ENCODE peak calls at places on chromosomes 3 and 15, in eight cellular contexts. One of them, this sample, is unnamed.
A peak's percentile ranks its signal among the peaks of the same experiment; 100 is the strongest.

GRCh38 chr15:67068724-67069400 is 3.5 kb downstream of the SMAD3 start:
- DNase-seq in NCI-H187 treated with DMSO at 0.1 percent for 48 hours: no peak
- DNase-seq in spleen: no peak
- DNase-seq in H9: no peak
- DNase-seq in Right ventricle myocardium superior: no peak
- DNase-seq in CD8-positive, alpha-beta memory T cell: no peak
- DNase-seq in NK-92 treated with Interleukin-12 subunit alpha and Interleukin-12 subunit beta, amount 100 ng/mL, for 24 hours: no peak
- DNase-seq in PC-9: no peak
- DNase-seq in this sample: no peak

GRCh38 chr3:38039101-38039898 is at the start of gene DLEC1:
- DNase-seq in NCI-H187 treated with DMSO at 0.1 percent for 48 hours: no peak
- DNase-seq in spleen: peak; percentile 94
- DNase-seq in H9: peak; percentile 87
- DNase-seq in Right ventricle myocardium superior: peak; percentile 87
- DNase-seq in CD8-positive, alpha-beta memory T cell: peak; percentile 78
- DNase-seq in NK-92 treated with Interleukin-12 subunit alpha and Interleukin-12 subunit beta, amount 100 ng/mL, for 24 hours: peak; percentile 8
- DNase-seq in PC-9: peak; percentile 63
- DNase-seq in this sample: no peak

GRCh38 chr3:167094632-167095031 is 285.5 kb downstream of the ZBBX start:
- DNase-seq in NCI-H187 treated with DMSO at 0.1 percent for 48 hours: no peak
- DNase-seq in spleen: no peak
- DNase-seq in H9: no peak
- DNase-seq in Right ventricle myocardium superior: no peak
- DNase-seq in CD8-positive, alpha-beta memory T cell: no peak
- DNase-seq in NK-92 treated with Interleukin-12 subunit alpha and Interleukin-12 subunit beta, amount 100 ng/mL, for 24 hours: no peak
- DNase-seq in PC-9: no peak
- DNase-seq in this sample: no peak

GRCh38 chr3:47641739-47642138 is 63.1 kb upstream of the CSPG5 start:
- DNase-seq in NCI-H187 treated with DMSO at 0.1 percent for 48 hours: no peak
- DNase-seq in spleen: no peak
- DNase-seq in H9: no peak
- DNase-seq in Right ventricle myocardium superior: no peak
- DNase-seq in CD8-positive, alpha-beta memory T cell: no peak
- DNase-seq in NK-92 treated with Interleukin-12 subunit alpha and Interleukin-12 subunit beta, amount 100 ng/mL, for 24 hours: no peak
- DNase-seq in PC-9: no peak
- DNase-seq in this sample: no peak

GRCh38 chr3:113353678-113354077 is 87.6 kb downstream of the CFAP44 start:
- DNase-seq in NCI-H187 treated with DMSO at 0.1 percent for 48 hours: no peak
- DNase-seq in spleen: no peak
- DNase-seq in H9: no peak
- DNase-seq in Right ventricle myocardium superior: no peak
- DNase-seq in CD8-positive, alpha-beta memory T cell: no peak
- DNase-seq in NK-92 treated with Interleukin-12 subunit alpha and Interleukin-12 subunit beta, amount 100 ng/mL, for 24 hours: no peak
- DNase-seq in PC-9: no peak
- DNase-seq in this sample: no peak

GRCh38 chr3:192830279-192831110 is 87.2 kb downstream of the MB21D2 start:
- DNase-seq in NCI-H187 treated with DMSO at 0.1 percent for 48 hours: no peak
- DNase-seq in spleen: no peak
- DNase-seq in H9: no peak
- DNase-seq in Right ventricle myocardium superior: no peak
- DNase-seq in CD8-positive, alpha-beta memory T cell: no peak
- DNase-seq in NK-92 treated with Interleukin-12 subunit alpha and Interleukin-12 subunit beta, amount 100 ng/mL, for 24 hours: no peak
- DNase-seq in PC-9: no peak
- DNase-seq in this sample: no peak

GRCh38 chr3:177195242-177195940 is 1.9 kb downstream of the TBL1XR1 start:
- DNase-seq in NCI-H187 treated with DMSO at 0.1 percent for 48 hours: no peak
- DNase-seq in spleen: no peak
- DNase-seq in H9: no peak
- DNase-seq in Right ventricle myocardium superior: no peak
- DNase-seq in CD8-positive, alpha-beta memory T cell: no peak
- DNase-seq in NK-92 treated with Interleukin-12 subunit alpha and Interleukin-12 subunit beta, amount 100 ng/mL, for 24 hours: no peak
- DNase-seq in PC-9: peak; percentile 50
- DNase-seq in this sample: no peak

GRCh38 chr3:170989100-170989648 is 37.3 kb downstream of the SLC2A2 start:
- DNase-seq in NCI-H187 treated with DMSO at 0.1 percent for 48 hours: no peak
- DNase-seq in spleen: no peak
- DNase-seq in H9: no peak
- DNase-seq in Right ventricle myocardium superior: no peak
- DNase-seq in CD8-positive, alpha-beta memory T cell: no peak
- DNase-seq in NK-92 treated with Interleukin-12 subunit alpha and Interleukin-12 subunit beta, amount 100 ng/mL, for 24 hours: no peak
- DNase-seq in PC-9: no peak
- DNase-seq in this sample: no peak

GRCh38 chr3:31011383-31011782 is 116.9 kb upstream of the GADL1 start:
- DNase-seq in NCI-H187 treated with DMSO at 0.1 percent for 48 hours: no peak
- DNase-seq in spleen: no peak
- DNase-seq in H9: no peak
- DNase-seq in Right ventricle myocardium superior: no peak
- DNase-seq in CD8-positive, alpha-beta memory T cell: no peak
- DNase-seq in NK-92 treated with Interleukin-12 subunit alpha and Interleukin-12 subunit beta, amount 100 ng/mL, for 24 hours: no peak
- DNase-seq in PC-9: no peak
- DNase-seq in this sample: no peak

GRCh38 chr3:71582612-71583568 is 638 bp downstream of the FOXP1 start:
- DNase-seq in NCI-H187 treated with DMSO at 0.1 percent for 48 hours: no peak
- DNase-seq in spleen: peak; percentile 95
- DNase-seq in H9: peak; percentile 74
- DNase-seq in Right ventricle myocardium superior: peak; percentile 88
- DNase-seq in CD8-positive, alpha-beta memory T cell: peak; percentile 34
- DNase-seq in NK-92 treated with Interleukin-12 subunit alpha and Interleukin-12 subunit beta, amount 100 ng/mL, for 24 hours: no peak
- DNase-seq in PC-9: no peak
- DNase-seq in this sample: no peak

GRCh38 chr15:92938387-92938786 is 38.3 kb downstream of the CHD2 start:
- DNase-seq in NCI-H187 treated with DMSO at 0.1 percent for 48 hours: no peak
- DNase-seq in spleen: no peak
- DNase-seq in H9: no peak
- DNase-seq in Right ventricle myocardium superior: no peak
- DNase-seq in CD8-positive, alpha-beta memory T cell: no peak
- DNase-seq in NK-92 treated with Interleukin-12 subunit alpha and Interleukin-12 subunit beta, amount 100 ng/mL, for 24 hours: no peak
- DNase-seq in PC-9: no peak
- DNase-seq in this sample: no peak

This sample was measured in epithelial cell of proximal tubule.